ENCODE peak calls at places on chromosomes 2 and 18, in ten cellular contexts. V, E, Q, K, Y, Z, N, C, H and A are unnamed samples.

GRCh38 chr2:151056870-151057269 is 204.8 kb downstream of the RBM43 start:
- DNase-seq in E (peak), V (no peak), Y (no peak), C (no peak), K (no peak), H (no peak), N (no peak), Z (no peak), Q (no peak), A (no peak)

GRCh38 chr2:32741575-32741974 is 113.7 kb downstream of the TTC27 start:
- DNase-seq in Y (no peak), V (no peak), C (no peak), N (no peak), E (no peak), H (no peak), K (no peak), Q (no peak), Z (no peak), A (no peak)

GRCh38 chr2:52258038-52258437 is 1226.1 kb upstream of the NRXN1 start:
- DNase-seq in N (no peak), E (no peak), V (no peak), Y (no peak), H (no peak), K (no peak), Z (no peak), Q (no peak), C (no peak), A (no peak)

GRCh38 chr2:52369176-52369575 is 1337.2 kb upstream of the NRXN1 start:
- DNase-seq in K (no peak), Y (no peak), V (no peak), N (no peak), Q (no peak), C (no peak), H (no peak), Z (no peak), E (no peak), A (no peak)

GRCh38 chr2:18378020-18378653 is 182.3 kb downstream of the RDH14 start:
- DNase-seq in E (peak), Z (peak), N (no peak), V (no peak), C (no peak), Q (no peak), K (no peak), H (no peak), Y (peak), A (peak)

GRCh38 chr2:119753930-119754321 is 5.8 kb upstream of the PTPN4 start:
- DNase-seq in N (no peak), Q (no peak), V (no peak), E (peak), K (no peak), Z (no peak), H (no peak), C (no peak), Y (no peak), A (no peak)

GRCh38 chr2:152240559-152241231 is 65.1 kb upstream of the STAM2 start:
- DNase-seq in K (no peak), Z (no peak), H (no peak), N (no peak), V (no peak), Q (no peak), C (no peak), E (peak), Y (peak), A (no peak)

GRCh38 chr2:145743016-145743415 is 1223.1 kb upstream of the ZEB2 start:
- DNase-seq in N (no peak), Q (no peak), K (no peak), H (no peak), C (no peak), Y (no peak), Z (no peak), V (no peak), E (no peak), A (no peak)

GRCh38 chr18:13871701-13872100 is 43.6 kb downstream of the MC2R start:
- DNase-seq in C (no peak), K (no peak), Z (no peak), Y (no peak), Q (no peak), N (no peak), H (no peak), E (no peak), V (no peak), A (no peak)

GRCh38 chr2:121504316-121504715 is 26.4 kb upstream of the RNU4ATAC start:
- DNase-seq in Y (no peak), Q (no peak), V (no peak), C (no peak), E (no peak), N (no peak), K (no peak), H (no peak), Z (no peak), A (no peak)

GRCh38 chr2:239767016-239767905 is 257.9 kb downstream of the NDUFA10 start:
- DNase-seq in C (no peak), E (no peak), V (no peak), H (no peak), N (peak), K (no peak), Z (no peak), Y (no peak), Q (no peak), A (peak)

GRCh38 chr2:28717339-28717758 is 34.3 kb upstream of the PPP1CB start:
- DNase-seq in Y (peak), N (no peak), H (peak), C (peak), V (peak), K (no peak), Q (no peak), E (peak), Z (no peak), A (no peak)

GRCh38 chr2:36469267-36469561 is 113.6 kb downstream of the CRIM1 start:
- DNase-seq in H (no peak), C (no peak), Q (no peak), E (no peak), Z (no peak), K (no peak), N (no peak), Y (no peak), V (no peak), A (no peak)

GRCh38 chr2:225076125-225076524 is 33.9 kb upstream of the DOCK10 start:
- DNase-seq in E (no peak), C (no peak), H (no peak), K (no peak), Y (no peak), Z (no peak), Q (no peak), V (no peak), N (no peak), A (no peak)

GRCh38 chr2:133568172-133568571 is at the start of gene NCKAP5:
- DNase-seq in E (peak), K (no peak), V (no peak), N (peak), C (no peak), Q (no peak), Z (peak), H (peak), Y (peak), A (no peak)

GRCh38 chr2:231394201-231395141 is 1.0 kb upstream of the B3GNT7 start:
- DNase-seq in Z (no peak), C (no peak), H (no peak), N (no peak), V (no peak), Y (no peak), Q (no peak), E (no peak), K (peak), A (no peak)

GRCh38 chr18:710418-711300 is 1.8 kb downstream of the ENOSF1 start:
- DNase-seq in H (no peak), V (no peak), E (no peak), N (no peak), Z (no peak), K (no peak), Q (no peak), C (no peak), Y (no peak), A (no peak)

GRCh38 chr2:138767101-138767500 is 13.1 kb downstream of the NXPH2 start:
- DNase-seq in H (no peak), C (no peak), Y (no peak), Q (no peak), K (no peak), V (no peak), N (no peak), Z (no peak), E (no peak), A (no peak)

GRCh38 chr2:60719331-60719730 is 36.7 kb upstream of the PAPOLG start:
- DNase-seq in C (no peak), Y (no peak), K (no peak), H (no peak), Z (no peak), E (no peak), N (no peak), Q (no peak), V (no peak), A (no peak)

GRCh38 chr18:79941473-79942119 is 9.9 kb downstream of the SLC66A2 start:
- DNase-seq in K (no peak), Q (no peak), E (no peak), C (peak), N (peak), V (no peak), Z (no peak), H (no peak), Y (no peak), A (no peak)

GRCh38 chr2:95060446-95061118 is 35.1 kb downstream of the MAL start:
- DNase-seq in K (no peak), V (no peak), Z (no peak), E (no peak), Y (no peak), Q (no peak), N (no peak), C (no peak), H (no peak), A (no peak)

GRCh38 chr2:5695641-5696350 is 3.6 kb downstream of the SOX11 start:
- DNase-seq in Y (peak), Z (no peak), Q (no peak), H (no peak), C (no peak), V (no peak), E (peak), K (no peak), N (no peak), A (peak)

GRCh38 chr2:122858813-122859212 is 1103.4 kb downstream of the TSN start:
- DNase-seq in N (no peak), Z (no peak), Y (no peak), H (no peak), Q (no peak), C (no peak), V (no peak), K (no peak), E (no peak), A (no peak)

GRCh38 chr2:239954166-239955085 is 70.7 kb downstream of the NDUFA10 start:
- DNase-seq in Y (peak), N (no peak), Q (no peak), K (no peak), C (no peak), H (peak), V (peak), Z (no peak), E (peak), A (no peak)

GRCh38 chr2:19711470-19712372 is 190.1 kb downstream of the TTC32 start:
- DNase-seq in K (no peak), Q (no peak), Y (peak), H (peak), Z (peak), E (peak), V (no peak), C (no peak), N (no peak), A (peak)

GRCh38 chr2:199740111-199740428 is 110.9 kb downstream of the FTCDNL1 start:
- DNase-seq in Y (no peak), H (no peak), Z (no peak), V (no peak), N (no peak), C (no peak), E (no peak), K (no peak), Q (no peak), A (no peak)

GRCh38 chr2:226187601-226188000 is 612.0 kb downstream of the IRS1 start:
- DNase-seq in H (no peak), Z (no peak), N (no peak), Q (no peak), K (no peak), C (no peak), V (no peak), E (peak), Y (peak), A (no peak)

GRCh38 chr2:32124660-32125059 is 41.0 kb upstream of the SLC30A6 start:
- DNase-seq in E (no peak), Q (no peak), C (no peak), K (no peak), H (no peak), V (no peak), Z (no peak), N (no peak), Y (no peak), A (no peak)

GRCh38 chr2:54586062-54586982 is 130.2 kb downstream of the SPTBN1 start:
- DNase-seq in Q (no peak), N (peak), E (peak), C (no peak), Y (peak), V (no peak), K (no peak), H (no peak), Z (no peak), A (no peak)

DNA sequence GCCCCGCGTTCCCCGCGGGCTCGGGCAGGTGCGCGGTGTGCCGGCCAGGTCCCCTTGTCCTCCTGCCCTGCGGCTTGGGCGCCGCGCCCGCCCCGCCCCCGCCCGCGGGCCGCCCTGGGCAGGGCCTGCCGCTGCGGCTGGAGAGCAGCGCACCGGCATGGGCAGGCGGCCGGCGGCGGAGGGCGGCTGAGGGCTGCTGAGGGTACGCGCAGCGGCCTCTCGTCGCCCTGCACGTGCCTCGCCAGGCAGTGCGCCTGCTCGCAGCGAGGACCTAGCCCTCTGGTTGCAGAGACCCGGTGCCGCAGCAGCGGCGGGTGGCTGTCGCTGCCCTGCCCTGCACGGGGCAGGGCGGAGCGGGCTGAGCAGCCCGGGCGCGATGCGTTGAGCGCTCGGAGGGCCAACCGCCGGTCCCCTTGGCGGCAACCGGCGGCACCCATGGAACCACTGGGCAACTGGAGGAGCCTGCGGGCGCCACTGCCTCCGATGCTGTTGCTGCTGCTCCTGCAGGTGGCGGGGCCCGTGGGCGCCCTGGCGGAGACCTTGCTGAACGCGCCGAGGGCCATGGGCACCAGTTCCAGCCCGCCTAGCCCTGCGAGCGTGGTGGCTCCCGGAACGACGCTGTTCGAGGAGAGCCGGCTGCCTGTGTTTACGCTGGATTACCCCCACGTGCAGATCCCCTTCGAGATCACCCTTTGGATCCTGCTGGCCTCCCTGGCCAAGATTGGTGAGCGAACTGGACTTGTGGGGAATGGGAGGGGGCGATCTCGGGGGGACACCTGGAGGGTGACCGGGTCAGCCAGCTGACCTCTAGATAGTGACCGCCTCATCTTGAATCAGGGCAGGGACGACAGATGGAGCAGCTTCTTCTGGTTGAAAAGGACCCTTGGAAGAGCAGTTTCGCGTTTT is at the start of gene SLC9A2:
- DNase-seq in N (peak), Y (no peak), K (no peak), Z (peak), C (peak), V (peak), E (peak), Q (no peak), H (peak), A (no peak)
- H3K4me3 ChIP-seq in N (peak), Y (peak), K (peak), Z (peak), C (peak), V (peak), E (peak), Q (peak), H (peak), A (no peak)

DNA sequence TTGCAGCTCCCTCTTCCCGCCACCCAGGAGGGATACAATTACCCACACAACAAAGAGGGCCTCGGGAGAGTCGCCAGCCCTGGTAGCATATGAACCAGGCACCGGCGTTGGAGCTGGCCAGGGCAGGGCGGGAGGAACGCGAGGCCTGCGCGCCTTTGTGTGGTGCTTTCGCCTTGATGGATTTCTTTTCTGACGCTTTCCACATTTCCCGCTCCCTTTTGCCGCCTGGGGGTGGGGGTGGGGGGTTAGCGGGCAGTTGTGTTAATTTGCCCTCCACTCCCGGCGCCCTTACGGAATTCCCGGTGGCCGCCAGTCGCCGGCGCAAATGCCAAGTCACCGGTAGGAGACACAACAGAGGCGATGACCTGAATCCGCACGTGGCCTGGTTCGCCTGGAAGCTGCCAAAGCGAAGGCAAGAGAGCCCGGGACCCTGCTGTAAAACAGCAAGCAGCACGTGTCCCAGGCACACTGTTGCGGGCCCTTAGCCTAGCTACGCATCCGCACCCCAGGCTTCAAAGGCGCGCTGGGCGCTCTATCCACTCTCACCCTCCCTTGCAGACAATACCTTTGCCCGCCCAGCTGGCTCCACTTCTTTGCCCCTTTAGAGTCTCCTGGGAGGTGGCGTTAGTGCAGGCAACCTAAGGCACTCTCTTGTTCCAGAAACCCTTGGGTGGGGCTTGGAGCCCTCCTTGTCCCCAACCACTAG is 3.4 kb downstream of the GAD1 start:
- DNase-seq in Z (no peak), E (no peak), Q (no peak), V (no peak), N (no peak), C (no peak), H (no peak), Y (no peak), K (no peak), A (no peak)
- H3K4me3 ChIP-seq in Z (no peak), E (no peak), Q (peak), V (peak), N (peak), C (peak), H (no peak), Y (no peak), K (no peak), A (peak)

GRCh38 chr2:159617080-159617479 is 732 bp upstream of the BAZ2B start:
- DNase-seq in K (no peak), E (no peak), Q (no peak), V (no peak), H (no peak), C (no peak), Y (no peak), Z (no peak), N (no peak), A (no peak)
- H3K4me3 ChIP-seq in K (no peak), E (peak), Q (no peak), V (peak), H (peak), C (peak), Y (peak), Z (peak), N (peak), A (no peak)

DNA sequence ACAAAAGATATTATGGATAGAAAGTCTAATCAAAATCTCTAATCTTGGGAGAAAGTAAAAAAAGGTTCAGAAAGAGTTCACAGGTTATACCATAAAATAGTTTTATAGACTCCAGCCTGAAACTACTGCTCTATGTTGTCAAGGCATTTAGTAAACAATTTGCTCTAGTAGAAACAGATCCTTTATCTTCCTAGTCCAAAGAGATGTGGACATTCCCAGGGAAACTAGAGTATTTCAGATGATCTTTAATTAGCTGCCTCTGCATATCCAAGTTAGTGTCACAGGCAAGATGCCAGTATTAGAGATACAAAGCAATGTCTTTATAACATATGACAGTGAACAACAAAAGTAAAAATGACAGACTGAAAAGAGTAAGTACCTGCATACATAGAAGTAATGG is 708.6 kb downstream of the CCDC85A start:
- DNase-seq in H (no peak), Y (no peak), V (no peak), K (no peak), Z (no peak), C (no peak), E (no peak), N (no peak), Q (no peak), A (no peak)
- H3K4me3 ChIP-seq in H (no peak), Y (no peak), V (no peak), K (no peak), Z (no peak), C (no peak), E (no peak), N (no peak), Q (no peak), A (no peak)

GRCh38 chr2:23564618-23564967 is 179.6 kb downstream of the KLHL29 start:
- DNase-seq in Z (no peak), K (no peak), Q (no peak), C (peak), N (no peak), Y (peak), H (peak), V (no peak), E (no peak), A (no peak)

GRCh38 chr2:23563151-23563550 is 178.2 kb downstream of the KLHL29 start:
- DNase-seq in N (no peak), Q (no peak), E (no peak), K (no peak), C (no peak), Y (no peak), H (no peak), Z (no peak), V (no peak), A (no peak)

GRCh38 chr2:23562143-23562542 is 177.2 kb downstream of the KLHL29 start:
- DNase-seq in Q (no peak), E (no peak), H (no peak), Z (no peak), N (no peak), K (no peak), V (no peak), Y (no peak), C (no peak), A (no peak)

GRCh38 chr2:23565374-23565773 is 180.4 kb downstream of the KLHL29 start:
- DNase-seq in Q (no peak), V (no peak), E (no peak), C (no peak), N (no peak), Y (no peak), Z (no peak), K (no peak), H (peak), A (no peak)

DNA sequence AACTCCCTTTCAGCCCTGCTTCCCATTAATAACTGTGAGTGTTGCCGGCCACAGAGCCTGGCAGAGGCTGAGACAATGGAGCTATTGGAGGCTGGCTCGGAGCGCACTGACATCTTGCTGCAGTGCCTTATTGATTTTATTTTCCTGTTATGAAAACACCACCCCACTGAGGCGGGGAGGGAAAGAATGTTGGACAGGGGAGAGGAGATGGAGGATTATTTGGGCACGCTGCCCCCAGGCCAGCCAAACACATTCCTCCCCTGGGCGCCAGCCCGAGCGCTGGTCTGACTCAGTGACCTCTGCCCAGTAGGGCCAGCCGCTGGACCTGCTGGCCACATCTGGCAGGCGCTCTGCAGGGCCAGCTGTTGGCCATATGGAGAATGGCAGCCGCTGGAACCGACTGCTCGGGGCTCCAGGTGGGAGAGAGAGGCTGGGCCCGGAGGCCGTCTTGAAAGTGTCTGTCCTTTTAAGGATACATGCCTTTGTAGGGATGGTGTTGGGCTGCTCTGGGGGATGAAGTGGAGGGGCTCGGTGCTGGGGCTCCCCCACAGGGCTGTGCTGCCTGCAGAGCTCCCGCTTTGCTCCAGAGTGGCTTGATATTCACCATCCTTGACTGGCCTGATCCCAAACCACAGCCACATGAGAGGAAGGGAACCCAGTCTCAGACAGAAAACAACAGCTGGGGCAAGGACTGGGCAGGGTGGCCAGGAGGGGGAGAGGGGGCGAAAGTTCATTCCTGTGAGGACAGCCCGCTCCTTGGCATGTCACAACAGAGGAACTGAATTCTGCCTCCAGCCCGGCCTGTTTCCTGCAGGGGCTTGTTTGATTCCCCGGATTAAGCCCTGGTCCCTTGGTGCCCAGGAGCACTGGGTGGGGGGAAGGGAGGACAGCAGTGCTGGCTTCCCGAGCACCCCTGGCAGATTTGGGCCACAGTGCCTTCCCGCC is 179.0 kb downstream of the KLHL29 start:
- DNase-seq in H (peak), E (peak), Y (peak), Q (no peak), N (no peak), V (peak), K (no peak), Z (no peak), C (peak), A (no peak)
- H3K4me3 ChIP-seq in H (no peak), E (no peak), Y (no peak), Q (no peak), N (no peak), V (no peak), K (no peak), Z (no peak), C (peak), A (no peak)